ENCODE peak calls at places on chromosome 15, in five cellular contexts. F, K, T, A and I are unnamed samples.

GRCh38 chr15:69593981-69594966 is 141.7 kb downstream of the RPLP1 start:
- DNase-seq in F (no peak), A (no peak), K (peak; percentile 100), T (no peak), I (no peak)

GRCh38 chr15:98658831-98659699 is 10.7 kb downstream of the IGF1R start:
- DNase-seq in T (no peak), K (peak; percentile 85), A (no peak), F (peak; percentile 77), I (peak; percentile 37)

GRCh38 chr15:85473455-85473854 is 93.1 kb downstream of the AKAP13 start:
- DNase-seq in T (no peak), K (peak; percentile 54), F (peak; percentile 63), A (no peak), I (no peak)

GRCh38 chr15:83065431-83065830 is 1.6 kb downstream of the BTBD1 start:
- DNase-seq in F (peak; percentile 31), K (peak; percentile 29), A (no peak), T (no peak), I (no peak)

GRCh38 chr15:40630313-40630712 is 36.3 kb downstream of the KNL1 start:
- DNase-seq in T (no peak), K (no peak), F (no peak), A (no peak), I (no peak)

GRCh38 chr15:65953622-65954021 is 84.3 kb downstream of the RAB11A start:
- DNase-seq in T (no peak), K (no peak), F (no peak), A (no peak), I (no peak)

GRCh38 chr15:82051664-82052063 is 5.8 kb upstream of the MEX3B start:
- DNase-seq in K (no peak), A (no peak), F (no peak), T (no peak), I (no peak)

GRCh38 chr15:87477056-87477455 is 779.5 kb downstream of the NTRK3 start:
- DNase-seq in F (no peak), A (no peak), K (no peak), T (no peak), I (no peak)

GRCh38 chr15:26126070-26126469 is 262.9 kb upstream of the ATP10A start:
- DNase-seq in K (no peak), A (no peak), T (no peak), F (no peak), I (no peak)

GRCh38 chr15:43376017-43376705 is 5.3 kb downstream of the TUBGCP4 start:
- DNase-seq in T (peak; percentile 5), A (no peak), F (peak; percentile 82), K (peak; percentile 9), I (peak; percentile 26)

GRCh38 chr15:65328506-65329297 is 24.2 kb downstream of the RNU5B-1 start:
- DNase-seq in T (no peak), K (no peak), F (no peak), A (no peak), I (no peak)

GRCh38 chr15:70356062-70356860 is 258.5 kb upstream of the TLE3 start:
- DNase-seq in A (peak; percentile 59), T (no peak), K (no peak), F (no peak), I (no peak)

GRCh38 chr15:68210821-68211655 is 5.9 kb upstream of the CALML4 start:
- DNase-seq in F (peak; percentile 63), A (peak; percentile 90), K (peak; percentile 47), T (peak; percentile 65), I (no peak)

GRCh38 chr15:55993804-55994539 is 560 bp upstream of the NEDD4 start:
- DNase-seq in T (no peak), F (peak; percentile 8), A (no peak), K (peak; percentile 89), I (no peak)

GRCh38 chr15:51380999-51381806 is 39.7 kb downstream of the GLDN start:
- DNase-seq in F (peak; percentile 78), T (peak; percentile 10), K (peak; percentile 87), A (no peak), I (peak; percentile 50)

GRCh38 chr15:89346516-89346915 is 11.9 kb upstream of the POLG start:
- DNase-seq in A (no peak), F (no peak), K (no peak), T (no peak), I (no peak)

GRCh38 chr15:47404877-47405276 is 312.4 kb upstream of the SEMA6D start:
- DNase-seq in T (no peak), K (peak; percentile 13), F (no peak), A (no peak), I (no peak)

GRCh38 chr15:74364936-74365618 is 2.4 kb downstream of the CYP11A1 start:
- DNase-seq in T (no peak), K (no peak), F (no peak), A (no peak), I (no peak)

GRCh38 chr15:37115538-37115937 is 15.2 kb upstream of the MEIS2 start:
- DNase-seq in A (no peak), T (no peak), F (no peak), K (no peak), I (no peak)

GRCh38 chr15:63046927-63047760 is 4.6 kb downstream of the TPM1 start:
- DNase-seq in T (no peak), A (no peak), F (peak; percentile 4), K (no peak), I (no peak)

GRCh38 chr15:57217716-57218598 is 158.3 kb upstream of the CGNL1 start:
- DNase-seq in A (no peak), K (peak; percentile 68), T (no peak), F (peak; percentile 38), I (no peak)